ENCODE peak calls at places on chromosomes 3 and 15, in seven cellular contexts. L is OCI-LY7, G is HCT116, U is PC-3, K is GM23248, R is neural progenitor cell, N is GM23338. O is an unnamed sample.

GRCh38 chr15:48392356-48392755 is 61.1 kb downstream of the DUT start:
- DNase-seq in L (no peak), K (peak; percentile 56), R (no peak), U (no peak), G (no peak), N (no peak), O (peak; percentile 16)

GRCh38 chr3:148131990-148132638 is 565.6 kb upstream of the AGTR1 start:
- DNase-seq in L (no peak), G (no peak), U (no peak), K (peak; percentile 23), R (no peak), N (no peak), O (no peak)

GRCh38 chr3:185815391-185816282 is 9.2 kb downstream of the IGF2BP2 start:
- DNase-seq in R (peak; percentile 41), N (peak; percentile 42), G (no peak), K (no peak), L (no peak), U (no peak), O (no peak)

GRCh38 chr15:90675464-90675863 is 41.7 kb upstream of the BLM start:
- DNase-seq in R (no peak), G (no peak), N (no peak), K (no peak), U (no peak), L (no peak), O (no peak)

GRCh38 chr3:18410205-18410604 is 14.9 kb downstream of the SATB1 start:
- DNase-seq in N (no peak), K (no peak), U (no peak), L (no peak), G (no peak), R (no peak), O (no peak)

GRCh38 chr3:169822091-169822490 is 9.4 kb upstream of the LRRC34 start:
- DNase-seq in R (no peak), N (no peak), G (no peak), U (no peak), K (no peak), L (no peak), O (no peak)

GRCh38 chr15:45677797-45678196 is 43.0 kb downstream of the SQOR start:
- DNase-seq in G (no peak), K (no peak), L (no peak), N (no peak), U (no peak), R (no peak), O (no peak)

GRCh38 chr3:123347691-123348264 is 101.1 kb downstream of the ADCY5 start:
- DNase-seq in N (peak; percentile 25), R (no peak), L (no peak), U (peak; percentile 6), K (no peak), G (no peak), O (no peak)

GRCh38 chr3:40109641-40110490 is 199.6 kb upstream of the EIF1B start:
- DNase-seq in N (peak; percentile 71), L (no peak), K (peak; percentile 57), R (peak; percentile 54), G (no peak), U (no peak), O (peak; percentile 20)

GRCh38 chr3:139934557-139935070 is 371 bp upstream of the CLSTN2 start:
- DNase-seq in L (no peak), U (no peak), N (peak; percentile 92), R (peak; percentile 85), K (peak; percentile 4), G (no peak), O (peak; percentile 81)

GRCh38 chr3:71254658-71255057 is 328.9 kb downstream of the FOXP1 start:
- DNase-seq in N (no peak), L (no peak), K (peak; percentile 37), U (no peak), G (no peak), R (no peak), O (peak; percentile 39)

GRCh38 chr15:99312228-99312627 is 60.9 kb downstream of the LRRC28 start:
- DNase-seq in G (no peak), N (no peak), K (no peak), U (no peak), L (no peak), R (no peak), O (no peak)

GRCh38 chr3:45817788-45818523 is 21.6 kb upstream of the SLC6A20 start:
- DNase-seq in G (peak; percentile 96), K (peak; percentile 94), U (peak; percentile 97), R (no peak), N (no peak), L (no peak), O (peak; percentile 81)

GRCh38 chr3:11238880-11239279 is 33.3 kb upstream of the ATG7 start:
- DNase-seq in N (no peak), G (peak; percentile 48), L (no peak), K (peak; percentile 93), R (no peak), U (peak; percentile 96), O (no peak)

GRCh38 chr3:154469585-154469984 is 39.6 kb upstream of the GPR149 start:
- DNase-seq in L (no peak), N (no peak), G (no peak), U (no peak), R (no peak), K (no peak), O (no peak)

GRCh38 chr15:41774062-41774872 is at the start of gene MAPKBP1:
- DNase-seq in R (peak; percentile 99), U (peak; percentile 98), L (peak; percentile 98), N (peak; percentile 100), G (peak; percentile 95), K (peak; percentile 99), O (peak; percentile 99)

GRCh38 chr15:41777421-41777973 is 3.2 kb downstream of the MAPKBP1 start:
- DNase-seq in N (no peak), R (no peak), L (no peak), G (no peak), K (peak; percentile 76), U (peak; percentile 76), O (no peak)

GRCh38 chr15:41774873-41775417 is 661 bp downstream of the MAPKBP1 start:
- DNase-seq in L (peak; percentile 39), U (no peak), G (no peak), K (no peak), N (no peak), R (no peak), O (peak; percentile 11)

GRCh38 chr15:41773729-41774061 is 589 bp upstream of the MAPKBP1 start:
- DNase-seq in U (no peak), L (no peak), G (no peak), R (peak; percentile 7), N (no peak), K (no peak), O (no peak)

DNA sequence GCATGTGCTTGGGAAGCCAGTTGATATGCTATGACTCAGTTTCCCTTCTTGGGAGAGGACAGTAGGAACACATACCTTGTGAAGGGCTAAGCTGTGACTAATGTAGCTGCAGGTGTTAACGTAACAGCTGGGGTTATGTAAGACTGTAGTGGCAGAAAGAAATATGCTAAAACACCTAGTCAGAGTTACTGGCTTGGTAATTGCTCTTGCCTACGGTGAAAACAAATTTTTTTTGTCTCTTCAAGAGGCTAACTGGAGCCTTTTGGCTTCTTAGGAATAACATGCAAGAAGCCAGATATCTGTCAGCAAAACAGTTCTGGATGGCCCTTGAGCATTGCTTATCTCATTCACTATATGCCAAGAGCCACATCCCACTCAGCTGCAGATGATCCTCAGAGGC is 1.4 kb downstream of the MAPKBP1 start:
- DNase-seq in G (no peak), L (peak; percentile 41), N (no peak), K (peak; percentile 26), U (no peak), R (no peak), O (peak; percentile 10)
- H3K27ac ChIP-seq in G (peak overlapping the region; percentile 73), L (no peak overlapping the region), N (no peak overlapping the region), K (peak overlapping the region; percentile 75), U (peak overlapping the region; percentile 0), R (no peak overlapping the region), O (peak overlapping the region; percentile 90)

DNA sequence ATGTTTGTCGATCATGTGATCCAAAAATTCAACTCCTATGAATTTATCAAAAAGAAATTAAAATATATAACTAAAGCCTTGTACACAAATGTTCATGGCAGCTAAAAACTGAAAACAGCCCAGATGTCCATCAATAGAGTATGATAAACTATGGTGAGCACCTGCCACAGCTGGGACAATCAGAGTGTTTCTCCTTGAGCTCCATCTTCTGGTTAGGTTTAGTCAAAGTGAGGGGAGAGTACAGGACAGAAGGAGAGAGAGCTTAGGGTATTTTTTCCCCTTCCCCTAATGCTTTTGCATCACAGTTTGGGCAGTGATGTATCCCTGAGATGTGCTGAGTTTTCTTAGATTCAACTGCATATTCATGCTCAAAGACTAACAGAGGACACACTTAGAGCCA is 65.5 kb downstream of the FSIP1 start:
- DNase-seq in G (no peak), L (no peak), U (peak; percentile 9), R (no peak), K (no peak), N (no peak), O (no peak)
- TF ChIP-seq EZH2phosphoT487 in G (no peak), L (no peak), U (no peak), R (no peak), K (no peak), N (no peak), O (no peak)

DNA sequence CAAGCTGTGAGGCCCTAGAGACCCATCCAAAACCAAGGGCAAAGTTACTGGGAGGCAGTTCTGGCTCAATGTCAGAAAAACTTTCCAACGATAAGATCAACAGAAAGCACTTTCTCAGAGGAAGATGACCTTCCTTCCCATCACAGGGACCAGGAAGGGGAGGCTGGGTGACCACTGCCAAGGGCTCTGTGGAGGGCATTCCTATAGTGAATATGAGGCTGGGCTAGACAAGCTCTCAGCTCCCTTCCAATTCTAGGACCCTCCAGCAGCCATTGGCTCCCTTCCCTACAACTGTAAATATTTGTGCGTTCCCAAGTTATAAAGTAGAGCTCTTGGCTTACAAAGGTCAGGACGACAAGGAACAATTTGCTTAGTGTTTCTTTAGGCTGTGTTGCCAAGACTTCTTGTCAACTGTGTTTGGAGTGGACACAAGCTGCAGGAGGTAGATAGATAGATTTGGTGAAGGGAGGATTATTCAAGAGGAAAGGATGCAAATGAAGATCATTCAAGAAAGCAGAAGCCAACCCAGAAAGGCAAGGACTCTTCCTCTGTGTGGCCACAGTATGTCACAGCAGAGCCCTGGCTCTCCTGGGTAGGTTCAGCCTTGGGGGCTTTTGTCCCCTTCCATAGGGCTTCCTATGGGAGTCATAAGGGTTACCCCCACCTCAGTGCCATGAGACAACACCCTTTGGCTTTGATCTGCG is 223.5 kb upstream of the TLE3 start:
- DNase-seq in U (no peak), K (no peak), G (no peak), N (no peak), R (no peak), L (peak; percentile 39), O (no peak)
- H3K27ac ChIP-seq in U (no peak overlapping the region), K (no peak overlapping the region), G (no peak overlapping the region), N (no peak overlapping the region), R (no peak overlapping the region), L (peak overlapping the region; percentile 81), O (peak overlapping the region; percentile 0)

GRCh38 chr3:175746308-175746707 is 887.2 kb downstream of the NAALADL2 start:
- DNase-seq in G (no peak), R (no peak), L (no peak), N (no peak), K (no peak), U (no peak), O (no peak)

GRCh38 chr3:175743733-175744400 is 884.7 kb downstream of the NAALADL2 start:
- DNase-seq in R (no peak), U (peak; percentile 92), N (no peak), G (no peak), K (peak; percentile 67), L (no peak), O (no peak)

GRCh38 chr3:175751089-175751488 is 892.0 kb downstream of the NAALADL2 start:
- DNase-seq in N (no peak), K (no peak), G (no peak), U (no peak), R (no peak), L (no peak), O (no peak)

GRCh38 chr3:175749981-175750380 is 890.8 kb downstream of the NAALADL2 start:
- DNase-seq in R (no peak), U (no peak), N (no peak), G (no peak), L (no peak), K (no peak), O (no peak)

GRCh38 chr3:175748087-175748732 is 889.1 kb downstream of the NAALADL2 start:
- DNase-seq in G (no peak), R (no peak), U (peak; percentile 91), K (peak; percentile 4), L (no peak), N (no peak), O (no peak)
- TF ChIP-seq EZH2phosphoT487 in G (no peak), R (no peak), U (no peak), K (no peak), L (no peak), N (no peak), O (no peak)